ENCODE peak calls at places on chromosomes 7 and 10, in eight cellular contexts. D is NCI-H2029; F is NCI-H1436; T is progenitor cell of endocrine pancreas; E is hippocampal formation; H is A549; J is activated CD8-positive, alpha-beta memory T cell treated with anti-CD3 and anti-CD28 coated beads for 48 hours; I is stimulated activated CD4-positive, alpha-beta T cell treated with anti-CD3 and anti-CD28 coated beads, Interleukin-1b, Interleukin-23, amount 100 ng/mL, for 1 hour. O is an unnamed sample.

GRCh38 chr7:21261627-21262564 is 166.0 kb upstream of the SP4 start:
- DNase-seq in I (peak), T (peak), H (peak), E (no peak), D (peak), J (peak), F (peak), O (peak)

GRCh38 chr7:27149817-27150567 is 2.4 kb downstream of the HOXA3 start:
- DNase-seq in J (no peak), I (no peak), T (no peak), F (no peak), H (no peak), E (no peak), D (no peak), O (no peak)

GRCh38 chr10:12975266-12975665 is 26.2 kb downstream of the CCDC3 start:
- DNase-seq in H (peak), I (no peak), T (no peak), E (no peak), J (no peak), D (no peak), F (no peak), O (no peak)

GRCh38 chr7:102978280-102978679 is 65.5 kb downstream of the LRRC17 start:
- DNase-seq in T (no peak), E (no peak), D (no peak), H (peak), J (no peak), I (no peak), F (no peak), O (no peak)

GRCh38 chr10:73079779-73080178 is 16.9 kb downstream of the P4HA1 start:
- DNase-seq in E (no peak), T (no peak), J (no peak), I (no peak), F (no peak), D (no peak), H (no peak), O (no peak)

GRCh38 chr10:84447701-84448400 is 119.5 kb downstream of the CCSER2 start:
- DNase-seq in J (no peak), F (no peak), T (no peak), D (no peak), I (no peak), E (no peak), H (no peak), O (no peak)

GRCh38 chr10:70265032-70265689 is 18.6 kb downstream of the NPFFR1 start:
- DNase-seq in F (no peak), E (no peak), D (no peak), T (no peak), J (no peak), H (peak), I (no peak), O (no peak)

GRCh38 chr7:27178366-27178765 is 4.2 kb upstream of the HOXA10 start:
- DNase-seq in T (no peak), J (no peak), D (no peak), H (no peak), I (no peak), F (no peak), E (no peak), O (no peak)

GRCh38 chr10:119480667-119481066 is 61.9 kb downstream of the RGS10 start:
- DNase-seq in F (no peak), I (no peak), D (peak), H (no peak), T (no peak), J (no peak), E (no peak), O (no peak)

GRCh38 chr7:64736575-64736974 is 57.7 kb upstream of the ZNF138 start:
- DNase-seq in F (no peak), T (no peak), I (no peak), D (no peak), J (no peak), E (no peak), H (no peak), O (no peak)

GRCh38 chr7:47712416-47712815 is 130.5 kb upstream of the TNS3 start:
- DNase-seq in E (no peak), D (no peak), T (no peak), J (no peak), H (no peak), I (no peak), F (no peak), O (no peak)

GRCh38 chr7:24833548-24833947 is 76.3 kb upstream of the GSDME start:
- DNase-seq in E (no peak), D (no peak), I (no peak), H (no peak), J (no peak), F (no peak), T (no peak), O (no peak)

GRCh38 chr7:123748171-123748733 is 551 bp downstream of the WASL start:
- DNase-seq in E (no peak), J (no peak), H (peak), F (peak), T (peak), I (peak), D (peak), O (no peak)

GRCh38 chr10:62681211-62681940 is 123.1 kb upstream of the ADO start:
- DNase-seq in F (no peak), H (no peak), I (peak), J (peak), D (no peak), E (no peak), T (no peak), O (no peak)

GRCh38 chr7:87628780-87629569 is 777 bp downstream of the RUNDC3B start:
- DNase-seq in H (peak), D (peak), T (peak), J (no peak), E (no peak), I (no peak), F (no peak), O (peak)

GRCh38 chr10:13924020-13924725 is 337.4 kb downstream of the PRPF18 start:
- DNase-seq in H (no peak), I (no peak), F (no peak), D (no peak), E (no peak), T (no peak), J (no peak), O (no peak)

GRCh38 chr7:1536768-1537630 is 6.5 kb downstream of the MAFK start:
- DNase-seq in I (no peak), H (peak), D (no peak), T (peak), E (peak), F (no peak), J (no peak), O (no peak)

GRCh38 chr7:112018305-112019030 is 187.7 kb downstream of the DOCK4 start:
- DNase-seq in I (no peak), T (no peak), J (no peak), H (no peak), E (no peak), F (no peak), D (no peak), O (no peak)

GRCh38 chr10:17075510-17075909 is 54.1 kb downstream of the CUBN start:
- DNase-seq in I (no peak), D (no peak), E (no peak), F (no peak), H (peak), J (no peak), T (no peak), O (no peak)

GRCh38 chr7:176786-177185 is 15.6 kb upstream of the FAM20C start:
- DNase-seq in F (no peak), E (no peak), J (no peak), I (no peak), T (no peak), D (no peak), H (no peak), O (no peak)

GRCh38 chr7:46178685-46179084 is 257.6 kb upstream of the IGFBP3 start:
- DNase-seq in F (no peak), H (no peak), T (no peak), E (no peak), D (no peak), J (no peak), I (no peak), O (no peak)

GRCh38 chr10:27618036-27618615 is 114.0 kb downstream of the RAB18 start:
- DNase-seq in E (no peak), I (no peak), T (no peak), D (no peak), F (no peak), H (no peak), J (no peak), O (no peak)

GRCh38 chr10:114283091-114283490 is 44.0 kb downstream of the VWA2 start:
- DNase-seq in F (no peak), T (no peak), J (no peak), D (no peak), I (no peak), H (no peak), E (no peak), O (no peak)

GRCh38 chr10:7580520-7580919 is 86.2 kb downstream of the ITIH5 start:
- DNase-seq in H (no peak), F (no peak), I (no peak), T (no peak), J (no peak), E (no peak), D (no peak), O (no peak)

GRCh38 chr7:131370523-131370968 is 42.9 kb downstream of the MKLN1 start:
- DNase-seq in J (no peak), I (no peak), F (no peak), E (no peak), D (no peak), T (no peak), H (no peak), O (no peak)

GRCh38 chr7:99365318-99366141 is 9.0 kb upstream of the ARPC1B start:
- DNase-seq in F (no peak), J (no peak), H (peak), D (no peak), E (no peak), I (peak), T (no peak), O (no peak)

GRCh38 chr7:22920664-22921063 is 93.3 kb downstream of the HYCC1 start:
- DNase-seq in F (no peak), E (no peak), T (no peak), J (no peak), H (peak), D (no peak), I (no peak), O (no peak)

GRCh38 chr7:142500364-142500763 is 242.5 kb upstream of the PRSS58 start:
- DNase-seq in J (no peak), D (no peak), I (no peak), T (no peak), F (no peak), H (no peak), E (no peak), O (no peak)

GRCh38 chr10:1379601-1380000 is 323.4 kb downstream of the WDR37 start:
- DNase-seq in E (no peak), H (no peak), D (no peak), T (no peak), F (no peak), I (no peak), J (no peak), O (no peak)

O was measured in NCI-H1105.